ENCODE peak calls at places on chromosomes 4 and X, in five cellular contexts. T, V, J, A and G are unnamed samples.

GRCh38 chr4:122539861-122540465 is 80.9 kb downstream of the IL21 start:
- DNase-seq in T (no peak), J (no peak), V (no peak), A (no peak), G (no peak)

GRCh38 chr4:165293927-165294649 is 33.4 kb upstream of the MSMO1 start:
- DNase-seq in T (no peak), V (no peak), A (no peak), J (no peak), G (no peak)

GRCh38 chrX:124829930-124830329 is 483.6 kb downstream of the SH2D1A start:
- DNase-seq in V (no peak), J (no peak), A (no peak), T (no peak), G (no peak)

GRCh38 chr4:56870927-56871326 is 36.8 kb upstream of the REST start:
- DNase-seq in J (no peak), V (no peak), T (no peak), A (peak), G (no peak)

GRCh38 chrX:39576081-39576701 is 521.6 kb downstream of the BCOR start:
- DNase-seq in T (no peak), A (peak), V (no peak), J (no peak), G (no peak)

GRCh38 chr4:157521916-157522315 is 301.4 kb downstream of the GRIA2 start:
- DNase-seq in T (no peak), J (no peak), V (no peak), A (no peak), G (no peak)

GRCh38 chrX:133840415-133840814 is 145.0 kb downstream of the GPC3 start:
- DNase-seq in A (no peak), J (no peak), T (no peak), V (no peak), G (no peak)

GRCh38 chr4:7761720-7762119 is 177.9 kb downstream of the AFAP1 start:
- DNase-seq in T (peak), A (peak), V (peak), J (no peak), G (peak)

GRCh38 chr4:151850751-151851150 is 89.9 kb upstream of the GATB start:
- DNase-seq in V (no peak), T (no peak), J (no peak), A (no peak), G (no peak)

GRCh38 chr4:122503214-122503613 is 46.7 kb upstream of the IL2 start:
- DNase-seq in T (no peak), A (no peak), J (no peak), V (no peak), G (no peak)

GRCh38 chr4:151801547-151802516 is 41.0 kb upstream of the GATB start:
- DNase-seq in T (peak), V (peak), J (no peak), A (peak), G (peak)

GRCh38 chr4:152510349-152511147 is 25.3 kb downstream of the FBXW7 start:
- DNase-seq in A (no peak), V (no peak), J (no peak), T (no peak), G (no peak)

GRCh38 chr4:8125526-8126056 is 33.0 kb downstream of the ABLIM2 start:
- DNase-seq in J (no peak), V (no peak), T (no peak), A (no peak), G (no peak)

GRCh38 chrX:72255445-72255844 is 16.6 kb upstream of the ERCC6L start:
- DNase-seq in J (no peak), V (no peak), T (no peak), A (no peak), G (no peak)

GRCh38 chr4:4577359-4577875 is 35.6 kb upstream of the STX18 start:
- DNase-seq in V (no peak), J (no peak), T (no peak), A (no peak), G (no peak)

GRCh38 chr4:28092610-28093009 is 1232.0 kb downstream of the STIM2 start:
- DNase-seq in J (no peak), V (no peak), T (no peak), A (no peak), G (no peak)

GRCh38 chr4:82706349-82707000 is 92.1 kb downstream of the SCD5 start:
- DNase-seq in J (no peak), T (no peak), A (no peak), V (no peak), G (no peak)

GRCh38 chrX:39356119-39356807 is 555.0 kb downstream of the MID1IP1 start:
- DNase-seq in A (no peak), J (no peak), T (no peak), V (no peak), G (no peak)

GRCh38 chr4:183658362-183659028 is 490 bp downstream of the RWDD4 start:
- DNase-seq in T (peak), A (peak), V (peak), J (no peak), G (peak)

DNA sequence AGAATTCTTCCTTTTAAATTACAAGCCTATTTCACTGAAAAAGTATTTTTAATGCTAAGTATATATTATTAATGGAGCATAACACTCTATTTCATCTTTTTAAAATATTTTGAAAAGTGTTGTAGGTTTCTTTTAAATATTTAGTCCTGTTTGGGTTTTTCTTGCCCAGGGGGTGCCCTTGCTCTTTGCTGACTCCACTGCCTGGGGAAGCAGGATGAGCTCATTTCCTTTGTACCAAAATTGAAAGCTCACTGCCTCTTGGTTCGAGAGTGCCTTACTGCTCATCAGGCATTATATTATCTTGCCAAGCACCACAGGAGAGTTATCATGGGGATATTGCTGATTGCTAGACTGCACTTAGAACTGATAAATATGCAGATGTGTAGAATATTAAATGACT is 819.2 kb downstream of the PCDH18 start:
- DNase-seq in J (no peak), T (no peak), A (no peak), V (no peak), G (no peak)
- TF ChIP-seq JUND in J (no peak), T (no peak), A (no peak), V (no peak), G (no peak)

DNA sequence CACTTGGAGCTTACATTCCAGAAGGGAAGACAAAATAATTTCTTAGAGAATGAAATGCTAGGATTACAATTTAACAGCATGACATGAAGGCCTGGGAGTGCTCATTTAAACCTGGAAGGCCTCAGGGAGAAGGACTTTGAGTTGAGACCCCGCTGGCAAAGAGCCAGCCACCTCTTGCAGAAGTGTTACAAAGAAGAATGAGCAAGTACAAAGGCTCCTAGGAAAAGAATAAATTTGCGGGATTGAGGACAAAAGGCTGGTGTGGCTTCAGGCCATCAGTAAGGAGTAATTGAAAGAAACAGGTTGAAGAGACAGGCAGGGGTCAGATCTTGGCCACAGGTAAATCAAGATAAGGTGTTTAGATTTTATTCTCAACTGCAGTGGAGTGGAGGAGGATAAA is 3.1 kb upstream of the ELOVL6 start:
- DNase-seq in J (no peak), T (no peak), V (no peak), A (no peak), G (no peak)
- TF ChIP-seq JUND in J (no peak), T (no peak), V (no peak), A (no peak), G (no peak)

GRCh38 chr4:111326450-111326849 is 703.6 kb upstream of the PITX2 start:
- DNase-seq in A (no peak), T (no peak), J (no peak), V (no peak), G (no peak)

GRCh38 chr4:111323916-111324315 is 701.0 kb upstream of the PITX2 start:
- DNase-seq in J (no peak), V (no peak), A (no peak), T (no peak), G (no peak)

DNA sequence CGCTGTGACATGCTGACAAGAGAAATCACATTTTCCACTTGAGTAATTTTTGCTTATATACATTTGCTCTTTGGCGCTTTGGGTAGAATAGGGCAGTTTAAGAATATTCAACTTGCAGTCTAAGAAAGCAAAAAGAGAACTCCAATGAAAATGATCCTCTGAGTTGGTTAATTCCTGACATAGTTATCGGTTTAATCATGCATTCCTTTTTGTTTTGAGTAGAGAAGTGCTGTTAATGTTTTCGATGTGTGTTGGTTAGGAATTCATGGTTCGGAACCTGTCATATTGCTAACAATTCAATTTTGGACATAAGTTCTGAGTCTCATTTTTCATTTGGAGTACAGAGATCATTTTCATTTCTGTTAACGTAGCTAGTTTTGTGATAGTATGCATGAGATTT is 700.6 kb upstream of the PITX2 start:
- DNase-seq in A (no peak), J (no peak), T (no peak), V (no peak), G (no peak)
- TF ChIP-seq JUND in A (peak), J (no peak), T (no peak), V (no peak), G (no peak)

DNA sequence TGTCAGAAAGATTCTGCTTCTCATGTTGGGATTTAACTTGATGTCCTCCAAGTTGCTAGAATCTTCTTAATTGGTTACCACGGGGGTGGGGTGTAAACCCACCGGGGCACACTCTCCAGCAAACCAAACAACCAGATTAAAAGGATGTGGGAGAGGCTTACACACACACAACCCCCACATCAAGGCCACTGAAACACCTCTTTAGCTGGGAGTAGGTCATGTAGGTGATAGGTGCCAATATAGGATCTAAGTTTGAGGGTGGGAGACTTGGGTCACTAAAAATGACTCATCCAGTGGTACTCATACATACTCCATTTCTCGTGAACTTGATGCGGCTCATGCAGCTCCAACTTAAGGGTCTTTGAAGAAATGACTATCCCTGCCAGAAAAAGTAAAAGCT is 20.6 kb upstream of the CD40LG start:
- DNase-seq in T (no peak), V (no peak), A (no peak), J (no peak), G (no peak)
- TF ChIP-seq JUND in T (no peak), V (no peak), A (no peak), J (no peak), G (no peak)

GRCh38 chr4:2905544-2905943 is 57.7 kb downstream of the NOP14 start:
- DNase-seq in T (no peak), J (no peak), A (no peak), V (no peak), G (no peak)

GRCh38 chr4:2902126-2902525 is 58.5 kb downstream of the ADD1 start:
- DNase-seq in J (no peak), V (no peak), T (no peak), A (no peak), G (no peak)

GRCh38 chr4:2898001-2898400 is 54.4 kb downstream of the ADD1 start:
- DNase-seq in T (no peak), J (no peak), V (no peak), A (no peak), G (no peak)

GRCh38 chr4:2900701-2901100 is 57.1 kb downstream of the ADD1 start:
- DNase-seq in V (no peak), T (no peak), A (no peak), J (no peak), G (no peak)

DNA sequence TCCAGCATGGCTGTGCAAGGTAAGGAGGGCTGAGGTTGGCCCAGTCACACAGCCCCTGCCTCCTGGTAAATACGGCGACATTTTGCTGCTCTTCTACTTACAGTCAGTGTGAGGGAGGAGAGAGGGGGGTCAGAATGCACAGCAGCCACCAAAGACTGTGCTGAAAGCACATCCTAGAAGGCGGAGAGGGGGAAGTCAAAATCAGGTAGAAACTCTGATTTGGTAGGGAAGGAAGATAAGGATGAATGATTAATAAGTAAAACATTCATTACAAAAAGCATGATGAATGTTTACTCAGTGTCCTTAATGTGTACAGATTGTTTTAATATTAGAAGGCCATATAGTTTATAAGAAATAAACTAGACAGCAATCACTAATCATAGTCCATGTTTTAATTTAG is 57.5 kb downstream of the ADD1 start:
- DNase-seq in T (no peak), A (no peak), J (no peak), V (no peak), G (no peak)
- TF ChIP-seq JUND in T (no peak), A (no peak), J (no peak), V (no peak), G (no peak)

GRCh38 chr4:138977525-138977924 is 38.1 kb upstream of the NOCT start:
- DNase-seq in J (peak), T (peak), V (no peak), A (no peak), G (no peak)
- TF ChIP-seq JUND in J (no peak), T (no peak), V (no peak), A (no peak), G (no peak)

GRCh38 chr4:1225272-1226166 is 23.4 kb downstream of the CTBP1 start:
- DNase-seq in T (no peak), J (no peak), V (no peak), A (no peak), G (no peak)

GRCh38 chr4:1223841-1224809 is 24.8 kb downstream of the CTBP1 start:
- DNase-seq in A (no peak), J (no peak), V (no peak), T (no peak), G (no peak)

GRCh38 chr4:1226167-1226514 is 22.8 kb downstream of the CTBP1 start:
- DNase-seq in T (no peak), V (no peak), J (no peak), A (no peak), G (no peak)

GRCh38 chr4:1227817-1228216 is 21.1 kb downstream of the CTBP1 start:
- DNase-seq in T (no peak), J (no peak), A (no peak), V (no peak), G (no peak)

DNA sequence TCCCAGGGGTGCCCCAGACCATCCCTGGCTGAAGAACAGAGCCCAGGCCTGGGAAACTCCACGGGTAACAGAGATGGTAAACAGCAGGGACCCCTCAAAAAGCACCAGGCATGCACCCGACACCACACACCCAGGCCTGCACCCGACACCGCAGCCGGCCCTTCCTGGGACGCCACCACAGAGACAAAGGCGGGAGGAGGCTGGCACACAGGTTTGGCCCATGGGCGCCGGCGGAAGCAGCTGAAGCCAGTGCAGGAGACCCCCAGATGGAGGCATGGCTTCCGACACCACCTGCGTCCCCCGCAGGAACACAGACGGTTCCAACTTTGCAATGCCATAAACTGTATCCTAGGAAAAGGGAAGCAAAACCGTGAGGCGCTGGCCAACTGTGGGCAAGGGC is 22.3 kb downstream of the CTBP1 start:
- DNase-seq in A (no peak), J (no peak), V (no peak), T (no peak), G (no peak)
- TF ChIP-seq JUND in A (no peak), J (no peak), V (no peak), T (no peak), G (no peak)

GRCh38 chr4:149371021-149371420 is 444.6 kb downstream of the IQCM start:
- DNase-seq in A (peak), V (no peak), J (no peak), T (peak), G (peak)
- TF ChIP-seq JUND in A (no peak), V (no peak), J (no peak), T (no peak), G (no peak)